ENCODE peak calls at places on chromosomes 16 and 17, in five cellular contexts. Z, I, Q, R and N are unnamed samples.
A peak's percentile ranks its signal among the peaks of the same experiment; 100 is the strongest.

GRCh38 chr17:76137351-76138233 is 3.5 kb downstream of the FOXJ1 start:
- DNase-seq in Z (no peak), I (no peak), Q (no peak), R (no peak), N (no peak)

GRCh38 chr17:40936437-40936971 is 942 bp downstream of the KRT23 start:
- DNase-seq in Z (no peak), I (no peak), Q (no peak), R (no peak), N (no peak)

GRCh38 chr16:4660454-4661007 is 32.8 kb upstream of the NUDT16L1 start:
- DNase-seq in Z (peak; percentile 60), I (peak; percentile 57), Q (no peak), R (peak; percentile 85), N (no peak)

GRCh38 chr16:81860867-81861266 is 81.8 kb downstream of the PLCG2 start:
- DNase-seq in Z (no peak), I (no peak), Q (no peak), R (no peak), N (no peak)

GRCh38 chr17:78933025-78933958 is 8.1 kb upstream of the TIMP2 start:
- DNase-seq in Z (peak; percentile 99), I (no peak), Q (peak; percentile 80), R (no peak), N (peak; percentile 98)

GRCh38 chr16:56041556-56042140 is 149.6 kb upstream of the GNAO1 start:
- DNase-seq in Z (no peak), I (no peak), Q (peak; percentile 7), R (peak; percentile 65), N (peak; percentile 39)

GRCh38 chr17:17155568-17155967 is 50.6 kb downstream of the PLD6 start:
- DNase-seq in Z (no peak), I (no peak), Q (no peak), R (no peak), N (peak; percentile 15)

GRCh38 chr16:1152651-1153259 is at the start of gene CACNA1H:
- DNase-seq in Z (no peak), I (peak; percentile 86), Q (no peak), R (no peak), N (peak; percentile 25)

GRCh38 chr17:44077595-44077909 is 7.0 kb downstream of the G6PC3 start:
- DNase-seq in Z (no peak), I (no peak), Q (no peak), R (no peak), N (no peak)

GRCh38 chr17:9979463-9979995 is 74.5 kb upstream of the RCVRN start:
- DNase-seq in Z (peak; percentile 14), I (no peak), Q (no peak), R (no peak), N (no peak)
- H3K36me3 ChIP-seq in Z (no peaks in the 10 kb centered on the region), I (no peaks in the 10 kb centered on the region), Q (no peaks in the 10 kb centered on the region), R (no peaks in the 10 kb centered on the region), N (no peaks in the 10 kb centered on the region)

GRCh38 chr17:42685831-42686230 is 3.5 kb downstream of the CNTNAP1 start:
- DNase-seq in Z (no peak), I (no peak), Q (no peak), R (no peak), N (no peak)

GRCh38 chr17:42683407-42684031 is 1.2 kb downstream of the CNTNAP1 start:
- DNase-seq in Z (peak; percentile 46), I (no peak), Q (no peak), R (no peak), N (no peak)

GRCh38 chr17:42684929-42685556 is 2.7 kb downstream of the CNTNAP1 start:
- DNase-seq in Z (no peak), I (no peak), Q (no peak), R (no peak), N (no peak)

GRCh38 chr17:42682400-42683384 is at the start of gene CNTNAP1:
- DNase-seq in Z (peak; percentile 84), I (no peak), Q (no peak), R (peak; percentile 72), N (peak; percentile 87)

DNA sequence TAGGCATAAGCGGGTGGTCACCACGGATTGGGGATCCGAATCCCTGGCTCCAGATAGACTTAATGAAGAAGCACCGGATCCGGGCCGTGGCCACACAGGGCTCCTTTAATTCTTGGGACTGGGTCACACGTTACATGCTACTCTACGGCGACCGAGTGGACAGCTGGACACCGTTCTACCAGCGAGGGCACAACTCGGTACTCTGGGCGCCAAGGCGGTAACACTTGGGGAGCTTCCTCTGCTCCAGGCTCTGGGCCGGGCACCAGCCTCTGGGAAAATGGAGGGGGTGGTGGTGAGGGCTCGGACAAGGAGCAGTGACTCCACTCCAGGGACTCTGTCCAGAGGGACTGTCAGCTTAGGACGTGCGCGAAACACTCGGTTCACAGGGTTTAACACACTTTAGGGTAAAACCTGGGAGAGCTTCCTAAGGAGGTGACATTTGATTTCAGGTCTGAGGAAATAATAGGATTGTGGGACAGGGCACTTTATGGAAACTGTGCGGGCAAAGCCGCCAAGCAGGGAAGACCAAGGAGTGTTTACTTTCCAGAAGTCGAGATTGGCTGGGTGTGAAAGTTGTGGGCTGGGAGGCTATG is 1.8 kb downstream of the CNTNAP1 start:
- DNase-seq in Z (no peak), I (no peak), Q (no peak), R (no peak), N (no peak)
- H3K27me3 ChIP-seq in Z (no peaks in the 10 kb centered on the region), I (peaks cover 5% of the 10 kb centered on the region), Q (no peaks in the 10 kb centered on the region), R (no peaks in the 10 kb centered on the region), N (no peaks in the 10 kb centered on the region)

DNA sequence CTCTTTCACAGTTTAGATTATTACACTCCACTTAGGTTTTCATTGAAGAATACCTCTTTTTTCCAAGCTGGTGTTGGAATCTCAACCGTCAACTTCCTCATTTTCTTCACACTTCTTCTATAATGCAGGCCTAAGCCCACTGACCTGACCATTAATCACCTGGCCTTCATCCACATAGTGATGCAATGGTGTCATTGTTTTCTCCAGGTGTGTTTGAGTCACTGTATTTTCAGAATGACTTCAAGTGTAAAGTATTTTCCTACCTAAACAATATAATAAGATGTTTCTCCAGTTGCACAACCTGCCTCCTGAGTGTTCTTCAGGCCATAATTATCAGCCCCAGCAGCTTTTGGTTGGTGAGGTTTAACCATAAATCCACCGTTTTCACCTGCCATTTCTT is 1675.1 kb downstream of the TP53TG3F start:
- DNase-seq in Z (no peak), I (no peak), Q (no peak), R (no peak), N (no peak)
- H3K9me3 ChIP-seq in Z (peaks cover 3% of the 10 kb centered on the region), I (no peaks in the 10 kb centered on the region), Q (peaks cover 19% of the 10 kb centered on the region), R (peaks cover 5% of the 10 kb centered on the region), N (no peaks in the 10 kb centered on the region)

DNA sequence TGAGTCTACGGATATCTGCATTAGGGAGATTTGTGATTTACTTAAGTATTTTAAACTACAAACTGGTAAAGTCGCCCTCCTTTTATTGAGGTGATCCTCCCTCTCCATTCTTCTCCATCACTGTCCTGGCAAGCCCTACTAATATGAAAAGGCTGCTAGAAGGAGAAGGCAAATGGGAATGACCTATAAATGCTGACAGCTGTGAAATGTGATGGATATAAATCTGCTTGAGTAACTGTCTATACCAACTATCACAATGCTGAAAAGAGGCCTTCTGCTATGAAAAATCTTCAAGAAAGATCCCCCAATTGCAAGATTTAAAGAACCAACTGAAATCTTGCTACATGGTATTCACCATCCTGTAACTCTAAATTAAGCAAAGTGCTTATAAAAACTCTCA is 15.5 kb downstream of the DNAJC7 start:
- DNase-seq in Z (no peak), I (no peak), Q (no peak), R (no peak), N (no peak)
- H3K36me3 ChIP-seq in Z (peaks cover 29% of the 10 kb centered on the region), I (peaks cover 63% of the 10 kb centered on the region), Q (peaks cover 19% of the 10 kb centered on the region), R (no peaks in the 10 kb centered on the region), N (peaks cover 71% of the 10 kb centered on the region)